ENCODE peak calls at places on chromosome 11, in eight cellular contexts. One of them, this sample, is unnamed.

GRCh38 chr11:61603667-61604066 is 22.8 kb upstream of the SYT7 start:
- DNase-seq in PC-9: no peak
- DNase-seq in suprapubic skin: no peak
- DNase-seq in CD4-positive, alpha-beta memory T cell: no peak
- DNase-seq in transverse colon: no peak
- DNase-seq in right cardiac atrium: no peak
- DNase-seq in effector memory CD4-positive, alpha-beta T cell: no peak
- DNase-seq in tibial artery: no peak
- DNase-seq in this sample: no peak

GRCh38 chr11:6637871-6638270 is 17.7 kb downstream of the DCHS1 start:
- DNase-seq in CD4-positive, alpha-beta memory T cell: no peak
- DNase-seq in effector memory CD4-positive, alpha-beta T cell: no peak
- DNase-seq in transverse colon: no peak
- DNase-seq in suprapubic skin: no peak
- DNase-seq in PC-9: peak; percentile 11
- DNase-seq in tibial artery: peak; percentile 50
- DNase-seq in right cardiac atrium: peak; percentile 86
- DNase-seq in this sample: no peak

GRCh38 chr11:3939211-3939610 is 83.7 kb downstream of the STIM1 start:
- DNase-seq in effector memory CD4-positive, alpha-beta T cell: no peak
- DNase-seq in tibial artery: no peak
- DNase-seq in suprapubic skin: no peak
- DNase-seq in right cardiac atrium: no peak
- DNase-seq in PC-9: no peak
- DNase-seq in transverse colon: no peak
- DNase-seq in CD4-positive, alpha-beta memory T cell: no peak
- DNase-seq in this sample: no peak

GRCh38 chr11:48193876-48194275 is 22.7 kb upstream of the OR4B1 start:
- DNase-seq in CD4-positive, alpha-beta memory T cell: no peak
- DNase-seq in right cardiac atrium: no peak
- DNase-seq in suprapubic skin: no peak
- DNase-seq in effector memory CD4-positive, alpha-beta T cell: no peak
- DNase-seq in transverse colon: no peak
- DNase-seq in PC-9: no peak
- DNase-seq in tibial artery: no peak
- DNase-seq in this sample: no peak

GRCh38 chr11:45368697-45369096 is 82.6 kb upstream of the SYT13 start:
- DNase-seq in tibial artery: no peak
- DNase-seq in CD4-positive, alpha-beta memory T cell: no peak
- DNase-seq in transverse colon: no peak
- DNase-seq in PC-9: no peak
- DNase-seq in effector memory CD4-positive, alpha-beta T cell: no peak
- DNase-seq in suprapubic skin: no peak
- DNase-seq in right cardiac atrium: no peak
- DNase-seq in this sample: no peak

GRCh38 chr11:133746663-133747306 is 98.5 kb downstream of the SPATA19 start:
- DNase-seq in effector memory CD4-positive, alpha-beta T cell: no peak
- DNase-seq in PC-9: no peak
- DNase-seq in transverse colon: no peak
- DNase-seq in tibial artery: no peak
- DNase-seq in right cardiac atrium: no peak
- DNase-seq in suprapubic skin: no peak
- DNase-seq in CD4-positive, alpha-beta memory T cell: no peak
- DNase-seq in this sample: no peak

GRCh38 chr11:44622721-44623258 is 57.3 kb downstream of the CD82 start:
- DNase-seq in suprapubic skin: peak; percentile 39
- DNase-seq in PC-9: no peak
- DNase-seq in tibial artery: no peak
- DNase-seq in transverse colon: no peak
- DNase-seq in effector memory CD4-positive, alpha-beta T cell: no peak
- DNase-seq in right cardiac atrium: peak; percentile 18
- DNase-seq in CD4-positive, alpha-beta memory T cell: no peak
- DNase-seq in this sample: no peak

GRCh38 chr11:78408619-78409018 is 9.0 kb downstream of the GAB2 start:
- DNase-seq in CD4-positive, alpha-beta memory T cell: no peak
- DNase-seq in effector memory CD4-positive, alpha-beta T cell: no peak
- DNase-seq in right cardiac atrium: no peak
- DNase-seq in suprapubic skin: no peak
- DNase-seq in PC-9: no peak
- DNase-seq in transverse colon: no peak
- DNase-seq in tibial artery: no peak
- DNase-seq in this sample: no peak

GRCh38 chr11:59206635-59207034 is 6.1 kb downstream of the MPEG1 start:
- DNase-seq in CD4-positive, alpha-beta memory T cell: no peak
- DNase-seq in PC-9: peak; percentile 13
- DNase-seq in right cardiac atrium: peak; percentile 63
- DNase-seq in transverse colon: peak; percentile 59
- DNase-seq in tibial artery: no peak
- DNase-seq in suprapubic skin: no peak
- DNase-seq in effector memory CD4-positive, alpha-beta T cell: no peak
- DNase-seq in this sample: no peak

GRCh38 chr11:104165014-104165413 is 1.1 kb upstream of the PDGFD start:
- DNase-seq in tibial artery: no peak
- DNase-seq in suprapubic skin: no peak
- DNase-seq in CD4-positive, alpha-beta memory T cell: no peak
- DNase-seq in transverse colon: no peak
- DNase-seq in right cardiac atrium: no peak
- DNase-seq in PC-9: no peak
- DNase-seq in effector memory CD4-positive, alpha-beta T cell: no peak
- DNase-seq in this sample: no peak

GRCh38 chr11:107587306-107587979 is 3.5 kb upstream of the ELMOD1 start:
- DNase-seq in effector memory CD4-positive, alpha-beta T cell: no peak
- DNase-seq in tibial artery: no peak
- DNase-seq in suprapubic skin: no peak
- DNase-seq in PC-9: no peak
- DNase-seq in transverse colon: no peak
- DNase-seq in right cardiac atrium: no peak
- DNase-seq in CD4-positive, alpha-beta memory T cell: no peak
- DNase-seq in this sample: no peak

GRCh38 chr11:12762696-12763324 is 88.6 kb downstream of the TEAD1 start:
- DNase-seq in right cardiac atrium: no peak
- DNase-seq in suprapubic skin: no peak
- DNase-seq in transverse colon: no peak
- DNase-seq in CD4-positive, alpha-beta memory T cell: no peak
- DNase-seq in effector memory CD4-positive, alpha-beta T cell: no peak
- DNase-seq in tibial artery: no peak
- DNase-seq in PC-9: no peak
- DNase-seq in this sample: no peak

GRCh38 chr11:11025087-11025486 is 167.2 kb upstream of the ZBED5 start:
- DNase-seq in suprapubic skin: no peak
- DNase-seq in effector memory CD4-positive, alpha-beta T cell: no peak
- DNase-seq in CD4-positive, alpha-beta memory T cell: no peak
- DNase-seq in PC-9: no peak
- DNase-seq in right cardiac atrium: no peak
- DNase-seq in transverse colon: no peak
- DNase-seq in tibial artery: no peak
- DNase-seq in this sample: no peak

GRCh38 chr11:117300301-117300700 is 9.2 kb downstream of the BACE1-AS start:
- DNase-seq in effector memory CD4-positive, alpha-beta T cell: no peak
- DNase-seq in right cardiac atrium: peak; percentile 81
- DNase-seq in suprapubic skin: no peak
- DNase-seq in PC-9: no peak
- DNase-seq in tibial artery: peak; percentile 32
- DNase-seq in transverse colon: peak; percentile 23
- DNase-seq in CD4-positive, alpha-beta memory T cell: no peak
- DNase-seq in this sample: no peak

GRCh38 chr11:45736424-45736823 is 68.5 kb upstream of the SLC35C1 start:
- DNase-seq in tibial artery: peak; percentile 48
- DNase-seq in CD4-positive, alpha-beta memory T cell: no peak
- DNase-seq in right cardiac atrium: no peak
- DNase-seq in transverse colon: no peak
- DNase-seq in effector memory CD4-positive, alpha-beta T cell: no peak
- DNase-seq in suprapubic skin: no peak
- DNase-seq in PC-9: no peak
- DNase-seq in this sample: no peak

GRCh38 chr11:5123802-5124521 is 14.2 kb downstream of the OR52A5 start:
- DNase-seq in right cardiac atrium: peak; percentile 60
- DNase-seq in effector memory CD4-positive, alpha-beta T cell: peak; percentile 8
- DNase-seq in CD4-positive, alpha-beta memory T cell: peak; percentile 36
- DNase-seq in transverse colon: peak; percentile 48
- DNase-seq in tibial artery: peak; percentile 53
- DNase-seq in PC-9: peak; percentile 28
- DNase-seq in suprapubic skin: peak; percentile 59
- DNase-seq in this sample: peak; percentile 8

GRCh38 chr11:64878223-64878493 is 263 bp downstream of the EHD1 start:
- DNase-seq in transverse colon: no peak
- DNase-seq in tibial artery: no peak
- DNase-seq in effector memory CD4-positive, alpha-beta T cell: no peak
- DNase-seq in PC-9: peak; percentile 49
- DNase-seq in right cardiac atrium: no peak
- DNase-seq in CD4-positive, alpha-beta memory T cell: no peak
- DNase-seq in suprapubic skin: no peak
- DNase-seq in this sample: no peak

GRCh38 chr11:73592640-73593039 is 5.3 kb downstream of the FAM168A start:
- DNase-seq in PC-9: no peak
- DNase-seq in CD4-positive, alpha-beta memory T cell: no peak
- DNase-seq in right cardiac atrium: no peak
- DNase-seq in suprapubic skin: no peak
- DNase-seq in tibial artery: no peak
- DNase-seq in transverse colon: no peak
- DNase-seq in effector memory CD4-positive, alpha-beta T cell: no peak
- DNase-seq in this sample: no peak

GRCh38 chr11:73586791-73587190 is 11.1 kb downstream of the FAM168A start:
- DNase-seq in effector memory CD4-positive, alpha-beta T cell: no peak
- DNase-seq in suprapubic skin: no peak
- DNase-seq in right cardiac atrium: no peak
- DNase-seq in transverse colon: no peak
- DNase-seq in CD4-positive, alpha-beta memory T cell: no peak
- DNase-seq in PC-9: no peak
- DNase-seq in tibial artery: no peak
- DNase-seq in this sample: no peak

GRCh38 chr11:73591050-73591449 is 6.9 kb downstream of the FAM168A start:
- DNase-seq in suprapubic skin: no peak
- DNase-seq in transverse colon: no peak
- DNase-seq in effector memory CD4-positive, alpha-beta T cell: no peak
- DNase-seq in tibial artery: no peak
- DNase-seq in PC-9: no peak
- DNase-seq in right cardiac atrium: no peak
- DNase-seq in CD4-positive, alpha-beta memory T cell: no peak
- DNase-seq in this sample: no peak

GRCh38 chr11:73596547-73596946 is 1.4 kb downstream of the FAM168A start:
- DNase-seq in suprapubic skin: no peak
- DNase-seq in tibial artery: no peak
- DNase-seq in CD4-positive, alpha-beta memory T cell: no peak
- DNase-seq in PC-9: no peak
- DNase-seq in transverse colon: no peak
- DNase-seq in right cardiac atrium: no peak
- DNase-seq in effector memory CD4-positive, alpha-beta T cell: no peak
- DNase-seq in this sample: no peak

DNA sequence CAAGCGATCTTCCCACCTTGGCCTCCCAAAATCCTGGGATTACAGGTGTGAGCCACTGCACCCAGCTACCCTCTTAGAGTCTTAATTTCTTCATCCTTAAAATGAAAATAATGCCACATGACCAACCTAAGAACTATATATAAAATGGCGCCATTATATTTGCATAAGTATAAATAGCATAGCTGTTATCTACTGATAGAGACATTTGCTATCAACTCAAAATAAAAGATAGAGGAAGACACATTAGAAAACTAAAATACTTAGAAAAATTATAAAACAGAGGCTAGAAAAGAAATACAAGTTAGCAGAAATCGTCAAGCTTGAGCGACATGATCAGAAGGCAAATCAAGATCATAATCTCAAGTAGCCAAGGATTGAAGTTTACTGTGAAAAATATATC is 6.2 kb downstream of the FAM168A start:
- DNase-seq in right cardiac atrium: no peak
- DNase-seq in suprapubic skin: no peak
- DNase-seq in transverse colon: no peak
- DNase-seq in effector memory CD4-positive, alpha-beta T cell: no peak
- DNase-seq in PC-9: no peak
- DNase-seq in CD4-positive, alpha-beta memory T cell: no peak
- DNase-seq in tibial artery: no peak
- DNase-seq in this sample: no peak
- H3K4me1 ChIP-seq in right cardiac atrium: peaks cover 7% of the 10 kb centered on the region
- H3K4me1 ChIP-seq in suprapubic skin: peaks cover 9% of the 10 kb centered on the region
- H3K4me1 ChIP-seq in transverse colon: no peaks in the 10 kb centered on the region
- H3K4me1 ChIP-seq in effector memory CD4-positive, alpha-beta T cell: peaks cover 3% of the 10 kb centered on the region
- H3K4me1 ChIP-seq in PC-9: peaks cover 1% of the 10 kb centered on the region
- H3K4me1 ChIP-seq in CD4-positive, alpha-beta memory T cell: peaks cover 14% of the 10 kb centered on the region
- H3K4me1 ChIP-seq in tibial artery: peaks cover 9% of the 10 kb centered on the region
- H3K4me1 ChIP-seq in this sample: peaks cover 7% of the 10 kb centered on the region

GRCh38 chr11:76830639-76831312 is 29.9 kb upstream of the ACER3 start:
- DNase-seq in suprapubic skin: no peak
- DNase-seq in effector memory CD4-positive, alpha-beta T cell: no peak
- DNase-seq in transverse colon: no peak
- DNase-seq in tibial artery: no peak
- DNase-seq in PC-9: no peak
- DNase-seq in CD4-positive, alpha-beta memory T cell: no peak
- DNase-seq in right cardiac atrium: no peak
- DNase-seq in this sample: no peak
- H3K27ac ChIP-seq in suprapubic skin: no peak overlapping the region
- H3K27ac ChIP-seq in effector memory CD4-positive, alpha-beta T cell: no peak overlapping the region
- H3K27ac ChIP-seq in transverse colon: no peak overlapping the region
- H3K27ac ChIP-seq in tibial artery: no peak overlapping the region
- H3K27ac ChIP-seq in PC-9: no peak overlapping the region
- H3K27ac ChIP-seq in CD4-positive, alpha-beta memory T cell: no peak overlapping the region
- H3K27ac ChIP-seq in right cardiac atrium: no peak overlapping the region
- H3K27ac ChIP-seq in this sample: no peak overlapping the region

GRCh38 chr11:69534166-69534530 is 52.7 kb downstream of the LINC01488 start:
- DNase-seq in tibial artery: no peak
- DNase-seq in transverse colon: no peak
- DNase-seq in PC-9: no peak
- DNase-seq in effector memory CD4-positive, alpha-beta T cell: no peak
- DNase-seq in CD4-positive, alpha-beta memory T cell: no peak
- DNase-seq in suprapubic skin: no peak
- DNase-seq in right cardiac atrium: no peak
- DNase-seq in this sample: no peak
- H3K4me1 ChIP-seq in tibial artery: peaks cover 10% of the 10 kb centered on the region
- H3K4me1 ChIP-seq in transverse colon: no peaks in the 10 kb centered on the region
- H3K4me1 ChIP-seq in PC-9: no peaks in the 10 kb centered on the region
- H3K4me1 ChIP-seq in effector memory CD4-positive, alpha-beta T cell: no peaks in the 10 kb centered on the region
- H3K4me1 ChIP-seq in CD4-positive, alpha-beta memory T cell: no peaks in the 10 kb centered on the region
- H3K4me1 ChIP-seq in suprapubic skin: peaks cover 7% of the 10 kb centered on the region
- H3K4me1 ChIP-seq in right cardiac atrium: peaks cover 4% of the 10 kb centered on the region
- H3K4me1 ChIP-seq in this sample: no peaks in the 10 kb centered on the region

GRCh38 chr11:69702769-69703510 is 882 bp downstream of the FGF19 start:
- DNase-seq in effector memory CD4-positive, alpha-beta T cell: no peak
- DNase-seq in transverse colon: no peak
- DNase-seq in CD4-positive, alpha-beta memory T cell: no peak
- DNase-seq in PC-9: no peak
- DNase-seq in tibial artery: no peak
- DNase-seq in right cardiac atrium: no peak
- DNase-seq in suprapubic skin: no peak
- DNase-seq in this sample: no peak

GRCh38 chr11:69698362-69698761 is 5.5 kb downstream of the FGF19 start:
- DNase-seq in effector memory CD4-positive, alpha-beta T cell: no peak
- DNase-seq in PC-9: no peak
- DNase-seq in suprapubic skin: no peak
- DNase-seq in tibial artery: no peak
- DNase-seq in CD4-positive, alpha-beta memory T cell: no peak
- DNase-seq in right cardiac atrium: no peak
- DNase-seq in transverse colon: no peak
- DNase-seq in this sample: no peak

GRCh38 chr11:69702239-69702668 is 1.6 kb downstream of the FGF19 start:
- DNase-seq in transverse colon: no peak
- DNase-seq in right cardiac atrium: no peak
- DNase-seq in suprapubic skin: no peak
- DNase-seq in tibial artery: no peak
- DNase-seq in PC-9: no peak
- DNase-seq in CD4-positive, alpha-beta memory T cell: no peak
- DNase-seq in effector memory CD4-positive, alpha-beta T cell: no peak
- DNase-seq in this sample: no peak

GRCh38 chr11:69699213-69699612 is 4.6 kb downstream of the FGF19 start:
- DNase-seq in CD4-positive, alpha-beta memory T cell: no peak
- DNase-seq in tibial artery: no peak
- DNase-seq in suprapubic skin: no peak
- DNase-seq in transverse colon: no peak
- DNase-seq in effector memory CD4-positive, alpha-beta T cell: no peak
- DNase-seq in PC-9: no peak
- DNase-seq in right cardiac atrium: peak; percentile 62
- DNase-seq in this sample: no peak

GRCh38 chr11:69700278-69701140 is 3.3 kb downstream of the FGF19 start:
- DNase-seq in suprapubic skin: no peak
- DNase-seq in transverse colon: no peak
- DNase-seq in right cardiac atrium: peak; percentile 90
- DNase-seq in CD4-positive, alpha-beta memory T cell: no peak
- DNase-seq in PC-9: peak; percentile 88
- DNase-seq in effector memory CD4-positive, alpha-beta T cell: no peak
- DNase-seq in tibial artery: no peak
- DNase-seq in this sample: no peak
- H3K27ac ChIP-seq in suprapubic skin: no peak overlapping the region
- H3K27ac ChIP-seq in transverse colon: no peak overlapping the region
- H3K27ac ChIP-seq in right cardiac atrium: no peak overlapping the region
- H3K27ac ChIP-seq in CD4-positive, alpha-beta memory T cell: no peak overlapping the region
- H3K27ac ChIP-seq in PC-9: peak overlapping the region; percentile 65
- H3K27ac ChIP-seq in effector memory CD4-positive, alpha-beta T cell: no peak overlapping the region
- H3K27ac ChIP-seq in tibial artery: no peak overlapping the region
- H3K27ac ChIP-seq in this sample: no peak overlapping the region

This sample was measured in naive thymus-derived CD4-positive, alpha-beta T cell.